ENCODE peak calls at places on chromosomes 6 and 20, in five cellular contexts. One of them, this sample, is unnamed.

GRCh38 chr6:152232494-152233151 is 404.5 kb downstream of the SYNE1 start:
- DNase-seq in glutamatergic neuron: no peak
- DNase-seq in WTC11: no peak
- DNase-seq in bronchial epithelial cell: no peak
- DNase-seq in tibial nerve: no peak
- DNase-seq in this sample: peak

GRCh38 chr6:2037230-2037926 is 208.0 kb downstream of the GMDS start:
- DNase-seq in tibial nerve: no peak
- DNase-seq in bronchial epithelial cell: peak
- DNase-seq in glutamatergic neuron: no peak
- DNase-seq in WTC11: no peak
- DNase-seq in this sample: no peak

GRCh38 chr6:40852667-40853383 is 186.2 kb downstream of the UNC5CL start:
- DNase-seq in glutamatergic neuron: peak
- DNase-seq in bronchial epithelial cell: peak
- DNase-seq in WTC11: peak
- DNase-seq in tibial nerve: no peak
- DNase-seq in this sample: peak

GRCh38 chr20:10536531-10536930 is 101.4 kb downstream of the SLX4IP start:
- DNase-seq in WTC11: peak
- DNase-seq in glutamatergic neuron: peak
- DNase-seq in tibial nerve: no peak
- DNase-seq in bronchial epithelial cell: peak
- DNase-seq in this sample: no peak

GRCh38 chr6:121235386-121235785 is 98.9 kb downstream of the TBC1D32 start:
- DNase-seq in WTC11: no peak
- DNase-seq in tibial nerve: no peak
- DNase-seq in glutamatergic neuron: no peak
- DNase-seq in bronchial epithelial cell: no peak
- DNase-seq in this sample: no peak

GRCh38 chr6:161947371-161947770 is 673.5 kb upstream of the AGPAT4 start:
- DNase-seq in WTC11: peak
- DNase-seq in tibial nerve: no peak
- DNase-seq in glutamatergic neuron: no peak
- DNase-seq in bronchial epithelial cell: no peak
- DNase-seq in this sample: no peak

GRCh38 chr6:124679392-124679791 is 282.8 kb upstream of the RNF217 start:
- DNase-seq in tibial nerve: no peak
- DNase-seq in bronchial epithelial cell: peak
- DNase-seq in WTC11: no peak
- DNase-seq in glutamatergic neuron: no peak
- DNase-seq in this sample: no peak

GRCh38 chr20:49916146-49917002 is 1.0 kb upstream of the SPATA2 start:
- DNase-seq in tibial nerve: no peak
- DNase-seq in bronchial epithelial cell: peak
- DNase-seq in glutamatergic neuron: no peak
- DNase-seq in WTC11: no peak
- DNase-seq in this sample: no peak

GRCh38 chr6:658244-658643 is 1.3 kb upstream of the HUS1B start:
- DNase-seq in WTC11: no peak
- DNase-seq in bronchial epithelial cell: no peak
- DNase-seq in glutamatergic neuron: no peak
- DNase-seq in tibial nerve: no peak
- DNase-seq in this sample: no peak

GRCh38 chr6:89298680-89299450 is 16.2 kb downstream of the GABRR2 start:
- DNase-seq in bronchial epithelial cell: peak
- DNase-seq in WTC11: no peak
- DNase-seq in glutamatergic neuron: no peak
- DNase-seq in tibial nerve: no peak
- DNase-seq in this sample: no peak

GRCh38 chr20:1199981-1200380 is 3.3 kb upstream of the C20orf202 start:
- DNase-seq in bronchial epithelial cell: no peak
- DNase-seq in tibial nerve: no peak
- DNase-seq in glutamatergic neuron: no peak
- DNase-seq in WTC11: no peak
- DNase-seq in this sample: no peak

GRCh38 chr6:113857565-113858066 is 471 bp downstream of the MARCKS start:
- DNase-seq in glutamatergic neuron: peak
- DNase-seq in WTC11: peak
- DNase-seq in tibial nerve: no peak
- DNase-seq in bronchial epithelial cell: no peak
- DNase-seq in this sample: peak

GRCh38 chr6:155782320-155782730 is 326.7 kb upstream of the NOX3 start:
- DNase-seq in tibial nerve: no peak
- DNase-seq in WTC11: no peak
- DNase-seq in bronchial epithelial cell: peak
- DNase-seq in glutamatergic neuron: no peak
- DNase-seq in this sample: no peak

GRCh38 chr6:139625998-139626975 is 251.8 kb upstream of the CITED2 start:
- DNase-seq in WTC11: no peak
- DNase-seq in glutamatergic neuron: no peak
- DNase-seq in bronchial epithelial cell: no peak
- DNase-seq in tibial nerve: no peak
- DNase-seq in this sample: no peak

GRCh38 chr20:46343358-46344357 is 35.4 kb upstream of the CDH22 start:
- DNase-seq in tibial nerve: no peak
- DNase-seq in bronchial epithelial cell: no peak
- DNase-seq in WTC11: no peak
- DNase-seq in glutamatergic neuron: peak
- DNase-seq in this sample: no peak

GRCh38 chr6:36545767-36546663 is 1.3 kb downstream of the STK38 start:
- DNase-seq in bronchial epithelial cell: no peak
- DNase-seq in glutamatergic neuron: no peak
- DNase-seq in tibial nerve: no peak
- DNase-seq in WTC11: no peak
- DNase-seq in this sample: peak

GRCh38 chr6:43666181-43666920 is 21.2 kb downstream of the MRPS18A start:
- DNase-seq in tibial nerve: no peak
- DNase-seq in bronchial epithelial cell: no peak
- DNase-seq in WTC11: no peak
- DNase-seq in glutamatergic neuron: no peak
- DNase-seq in this sample: no peak

GRCh38 chr6:75748743-75749538 is at the start of gene MYO6:
- DNase-seq in glutamatergic neuron: peak
- DNase-seq in tibial nerve: peak
- DNase-seq in bronchial epithelial cell: peak
- DNase-seq in WTC11: peak
- DNase-seq in this sample: peak

GRCh38 chr20:62723351-62723750 is 14.7 kb downstream of the NTSR1 start:
- DNase-seq in bronchial epithelial cell: no peak
- DNase-seq in tibial nerve: no peak
- DNase-seq in WTC11: no peak
- DNase-seq in glutamatergic neuron: no peak
- DNase-seq in this sample: no peak

GRCh38 chr6:106667022-106667402 is 37.6 kb downstream of the QRSL1 start:
- DNase-seq in glutamatergic neuron: no peak
- DNase-seq in bronchial epithelial cell: no peak
- DNase-seq in WTC11: no peak
- DNase-seq in tibial nerve: no peak
- DNase-seq in this sample: no peak

GRCh38 chr6:36025932-36026327 is 1.5 kb upstream of the SLC26A8 start:
- DNase-seq in bronchial epithelial cell: peak
- DNase-seq in tibial nerve: no peak
- DNase-seq in WTC11: no peak
- DNase-seq in glutamatergic neuron: no peak
- DNase-seq in this sample: no peak

GRCh38 chr6:42394881-42395620 is 56.7 kb downstream of the TRERF1 start:
- DNase-seq in WTC11: no peak
- DNase-seq in tibial nerve: no peak
- DNase-seq in bronchial epithelial cell: no peak
- DNase-seq in glutamatergic neuron: no peak
- DNase-seq in this sample: no peak

GRCh38 chr6:53805725-53806124 is 10.9 kb downstream of the LRRC1 start:
- DNase-seq in glutamatergic neuron: no peak
- DNase-seq in bronchial epithelial cell: no peak
- DNase-seq in tibial nerve: no peak
- DNase-seq in WTC11: no peak
- DNase-seq in this sample: no peak

GRCh38 chr6:24154121-24154520 is 28.1 kb downstream of the NRSN1 start:
- DNase-seq in glutamatergic neuron: no peak
- DNase-seq in WTC11: no peak
- DNase-seq in bronchial epithelial cell: peak
- DNase-seq in tibial nerve: no peak
- DNase-seq in this sample: no peak

GRCh38 chr20:52105045-52105572 is 86.5 kb downstream of the ZFP64 start:
- DNase-seq in tibial nerve: no peak
- DNase-seq in bronchial epithelial cell: no peak
- DNase-seq in WTC11: peak
- DNase-seq in glutamatergic neuron: peak
- DNase-seq in this sample: peak

GRCh38 chr6:131270534-131270933 is 135.3 kb downstream of the AKAP7 start:
- DNase-seq in bronchial epithelial cell: no peak
- DNase-seq in WTC11: no peak
- DNase-seq in glutamatergic neuron: no peak
- DNase-seq in tibial nerve: no peak
- DNase-seq in this sample: no peak

GRCh38 chr6:106658469-106658868 is 29.1 kb downstream of the QRSL1 start:
- DNase-seq in tibial nerve: no peak
- DNase-seq in glutamatergic neuron: no peak
- DNase-seq in WTC11: no peak
- DNase-seq in bronchial epithelial cell: peak
- DNase-seq in this sample: no peak

GRCh38 chr6:145814035-145814500 is 527 bp downstream of the FBXO30 start:
- DNase-seq in glutamatergic neuron: no peak
- DNase-seq in bronchial epithelial cell: peak
- DNase-seq in WTC11: peak
- DNase-seq in tibial nerve: no peak
- DNase-seq in this sample: no peak

GRCh38 chr20:1674361-1674760 is 16.8 kb upstream of the SIRPG start:
- DNase-seq in glutamatergic neuron: no peak
- DNase-seq in WTC11: no peak
- DNase-seq in tibial nerve: no peak
- DNase-seq in bronchial epithelial cell: no peak
- DNase-seq in this sample: no peak

GRCh38 chr20:2237059-2237458 is 58.7 kb upstream of the TGM3 start:
- DNase-seq in tibial nerve: peak
- DNase-seq in WTC11: peak
- DNase-seq in glutamatergic neuron: no peak
- DNase-seq in bronchial epithelial cell: peak
- DNase-seq in this sample: no peak

GRCh38 chr6:106527979-106528378 is 101.3 kb downstream of the RTN4IP1 start:
- DNase-seq in tibial nerve: no peak
- DNase-seq in glutamatergic neuron: no peak
- DNase-seq in WTC11: no peak
- DNase-seq in bronchial epithelial cell: peak
- DNase-seq in this sample: no peak

GRCh38 chr6:64985726-64986125 is 721.3 kb downstream of the EYS start:
- DNase-seq in WTC11: no peak
- DNase-seq in bronchial epithelial cell: no peak
- DNase-seq in tibial nerve: no peak
- DNase-seq in glutamatergic neuron: no peak
- DNase-seq in this sample: no peak

GRCh38 chr6:43886067-43886461 is 116.1 kb downstream of the VEGFA start:
- DNase-seq in tibial nerve: no peak
- DNase-seq in bronchial epithelial cell: no peak
- DNase-seq in glutamatergic neuron: no peak
- DNase-seq in WTC11: no peak
- DNase-seq in this sample: no peak

GRCh38 chr6:143232849-143233248 is 172.2 kb downstream of the AIG1 start:
- DNase-seq in tibial nerve: no peak
- DNase-seq in glutamatergic neuron: peak
- DNase-seq in bronchial epithelial cell: peak
- DNase-seq in WTC11: peak
- DNase-seq in this sample: peak

GRCh38 chr6:131231886-131232285 is 96.6 kb downstream of the AKAP7 start:
- DNase-seq in tibial nerve: no peak
- DNase-seq in glutamatergic neuron: no peak
- DNase-seq in WTC11: no peak
- DNase-seq in bronchial epithelial cell: no peak
- DNase-seq in this sample: no peak

GRCh38 chr6:52103661-52104060 is 16.2 kb upstream of the PKHD1 start:
- DNase-seq in bronchial epithelial cell: no peak
- DNase-seq in tibial nerve: no peak
- DNase-seq in glutamatergic neuron: no peak
- DNase-seq in WTC11: no peak
- DNase-seq in this sample: no peak

GRCh38 chr20:63280929-63281545 is 8.4 kb downstream of the ARFGAP1 start:
- DNase-seq in bronchial epithelial cell: no peak
- DNase-seq in WTC11: peak
- DNase-seq in tibial nerve: no peak
- DNase-seq in glutamatergic neuron: peak
- DNase-seq in this sample: no peak

DNA sequence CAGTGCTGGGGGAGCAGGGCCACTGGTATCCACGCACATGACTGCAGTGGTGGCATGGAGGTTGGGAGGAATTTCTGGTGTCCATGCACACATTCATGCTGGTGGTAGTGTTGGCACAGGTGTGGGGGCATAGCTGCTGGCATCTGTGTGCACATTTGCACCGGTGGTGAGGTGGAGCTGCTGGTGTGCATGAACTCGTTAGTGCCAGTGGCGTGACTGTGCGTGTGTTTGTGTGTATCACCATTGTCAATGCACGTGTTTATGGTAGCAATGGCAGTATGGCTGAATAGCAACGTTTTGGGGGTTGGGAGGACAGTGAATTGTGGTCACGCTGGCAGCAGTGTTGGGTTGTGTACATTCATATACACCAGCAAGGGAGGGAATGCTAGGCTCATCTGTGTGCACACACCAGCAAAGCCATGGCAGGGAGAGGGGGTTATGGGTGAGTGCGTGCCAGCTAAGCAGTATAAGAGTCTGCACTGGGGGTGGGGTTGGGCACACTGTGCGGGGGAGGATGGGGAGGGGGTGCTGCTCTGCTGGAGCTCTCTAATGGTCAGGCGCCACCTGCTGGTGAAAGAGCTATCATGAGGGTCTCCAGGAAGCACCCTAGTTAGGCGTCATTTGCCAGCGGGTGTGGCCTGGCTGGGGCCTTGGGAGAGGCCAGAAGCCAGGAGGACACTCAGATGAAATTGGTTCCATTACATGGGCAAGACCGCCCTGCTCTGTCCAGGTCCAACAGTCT is 626.1 kb upstream of the ID4 start:
- DNase-seq in WTC11: peak
- DNase-seq in glutamatergic neuron: peak
- DNase-seq in tibial nerve: no peak
- DNase-seq in bronchial epithelial cell: no peak
- DNase-seq in this sample: peak
- TF ChIP-seq CTCF in WTC11: peak
- TF ChIP-seq CTCF in glutamatergic neuron: peak
- TF ChIP-seq CTCF in tibial nerve: peak
- TF ChIP-seq CTCF in bronchial epithelial cell: peak
- TF ChIP-seq CTCF in this sample: peak

GRCh38 chr6:35025241-35026188 is 115.6 kb downstream of the TCP11 start:
- DNase-seq in WTC11: peak
- DNase-seq in tibial nerve: no peak
- DNase-seq in glutamatergic neuron: no peak
- DNase-seq in bronchial epithelial cell: peak
- DNase-seq in this sample: no peak
- TF ChIP-seq CTCF in WTC11: no peak
- TF ChIP-seq CTCF in tibial nerve: peak
- TF ChIP-seq CTCF in glutamatergic neuron: no peak
- TF ChIP-seq CTCF in bronchial epithelial cell: peak
- TF ChIP-seq CTCF in this sample: no peak

GRCh38 chr6:158143700-158144099 is 24.4 kb downstream of the SERAC1 start:
- DNase-seq in bronchial epithelial cell: peak
- DNase-seq in glutamatergic neuron: no peak
- DNase-seq in tibial nerve: no peak
- DNase-seq in WTC11: peak
- DNase-seq in this sample: peak
- TF ChIP-seq CTCF in bronchial epithelial cell: peak
- TF ChIP-seq CTCF in glutamatergic neuron: no peak
- TF ChIP-seq CTCF in tibial nerve: no peak
- TF ChIP-seq CTCF in WTC11: peak
- TF ChIP-seq CTCF in this sample: no peak

GRCh38 chr20:34709836-34710567 is 5.9 kb downstream of the TP53INP2 start:
- DNase-seq in glutamatergic neuron: peak
- DNase-seq in bronchial epithelial cell: peak
- DNase-seq in WTC11: peak
- DNase-seq in tibial nerve: peak
- DNase-seq in this sample: peak
- TF ChIP-seq CTCF in glutamatergic neuron: no peak
- TF ChIP-seq CTCF in bronchial epithelial cell: peak
- TF ChIP-seq CTCF in WTC11: no peak
- TF ChIP-seq CTCF in tibial nerve: no peak
- TF ChIP-seq CTCF in this sample: no peak